ENCODE peak calls at places on chromosomes 11 and 22, in four cellular contexts. One of them, this sample, is unnamed.

GRCh38 chr11:60910281-60910687 is 3.7 kb upstream of the TMEM109 start:
- DNase-seq in thoracic aorta: no peak
- DNase-seq in dorsolateral prefrontal cortex: no peak
- DNase-seq in fibroblast of mammary gland: no peak
- DNase-seq in this sample: no peak

GRCh38 chr22:48944433-48944755 is 883.3 kb downstream of the BRD1 start:
- DNase-seq in fibroblast of mammary gland: no peak
- DNase-seq in dorsolateral prefrontal cortex: no peak
- DNase-seq in thoracic aorta: no peak
- DNase-seq in this sample: no peak

GRCh38 chr11:20161230-20161918 is 1.1 kb upstream of the DBX1 start:
- DNase-seq in thoracic aorta: no peak
- DNase-seq in dorsolateral prefrontal cortex: no peak
- DNase-seq in fibroblast of mammary gland: no peak
- DNase-seq in this sample: peak; percentile 6

GRCh38 chr11:75432911-75433321 is at the start of gene KLHL35:
- DNase-seq in fibroblast of mammary gland: no peak
- DNase-seq in dorsolateral prefrontal cortex: no peak
- DNase-seq in thoracic aorta: no peak
- DNase-seq in this sample: no peak

GRCh38 chr22:45999379-45999971 is 22.5 kb upstream of the WNT7B start:
- DNase-seq in fibroblast of mammary gland: no peak
- DNase-seq in thoracic aorta: no peak
- DNase-seq in dorsolateral prefrontal cortex: no peak
- DNase-seq in this sample: no peak

GRCh38 chr11:72712168-72712721 is 38.0 kb upstream of the PDE2A start:
- DNase-seq in dorsolateral prefrontal cortex: peak; percentile 63
- DNase-seq in fibroblast of mammary gland: peak; percentile 12
- DNase-seq in thoracic aorta: no peak
- DNase-seq in this sample: peak; percentile 36

GRCh38 chr11:94049351-94049750 is 28.2 kb downstream of the HEPHL1 start:
- DNase-seq in dorsolateral prefrontal cortex: no peak
- DNase-seq in fibroblast of mammary gland: no peak
- DNase-seq in thoracic aorta: no peak
- DNase-seq in this sample: no peak

GRCh38 chr11:898160-898517 is 12.5 kb downstream of the CHID1 start:
- DNase-seq in fibroblast of mammary gland: peak; percentile 16
- DNase-seq in thoracic aorta: no peak
- DNase-seq in dorsolateral prefrontal cortex: no peak
- DNase-seq in this sample: peak; percentile 56

GRCh38 chr11:62186195-62186594 is 3.8 kb upstream of the SCGB1D1 start:
- DNase-seq in thoracic aorta: no peak
- DNase-seq in fibroblast of mammary gland: no peak
- DNase-seq in dorsolateral prefrontal cortex: no peak
- DNase-seq in this sample: no peak

GRCh38 chr11:11626128-11626527 is 4.3 kb upstream of the GALNT18 start:
- DNase-seq in fibroblast of mammary gland: no peak
- DNase-seq in thoracic aorta: no peak
- DNase-seq in dorsolateral prefrontal cortex: no peak
- DNase-seq in this sample: no peak

GRCh38 chr11:74373382-74373781 is 24.9 kb downstream of the PGM2L1 start:
- DNase-seq in dorsolateral prefrontal cortex: no peak
- DNase-seq in thoracic aorta: no peak
- DNase-seq in fibroblast of mammary gland: no peak
- DNase-seq in this sample: peak; percentile 58

GRCh38 chr11:45997599-45997998 is 75.1 kb downstream of the LARGE2 start:
- DNase-seq in thoracic aorta: no peak
- DNase-seq in dorsolateral prefrontal cortex: no peak
- DNase-seq in fibroblast of mammary gland: no peak
- DNase-seq in this sample: no peak

GRCh38 chr22:36332623-36333331 is 55.0 kb downstream of the MYH9 start:
- DNase-seq in thoracic aorta: no peak
- DNase-seq in dorsolateral prefrontal cortex: no peak
- DNase-seq in fibroblast of mammary gland: peak; percentile 91
- DNase-seq in this sample: peak; percentile 80

GRCh38 chr22:38567531-38568245 is 2.3 kb downstream of the DMC1 start:
- DNase-seq in fibroblast of mammary gland: no peak
- DNase-seq in thoracic aorta: no peak
- DNase-seq in dorsolateral prefrontal cortex: no peak
- DNase-seq in this sample: no peak

GRCh38 chr11:125376856-125377255 is 119.2 kb downstream of the FEZ1 start:
- DNase-seq in fibroblast of mammary gland: peak; percentile 17
- DNase-seq in dorsolateral prefrontal cortex: no peak
- DNase-seq in thoracic aorta: no peak
- DNase-seq in this sample: no peak

GRCh38 chr11:125535585-125535984 is 33.7 kb upstream of the EI24 start:
- DNase-seq in thoracic aorta: no peak
- DNase-seq in dorsolateral prefrontal cortex: no peak
- DNase-seq in fibroblast of mammary gland: no peak
- DNase-seq in this sample: no peak

GRCh38 chr11:114953039-114953438 is 274.7 kb downstream of the NXPE2 start:
- DNase-seq in dorsolateral prefrontal cortex: no peak
- DNase-seq in thoracic aorta: no peak
- DNase-seq in fibroblast of mammary gland: no peak
- DNase-seq in this sample: no peak
- TF ChIP-seq CTCF in dorsolateral prefrontal cortex: no peak
- TF ChIP-seq CTCF in thoracic aorta: no peak
- TF ChIP-seq CTCF in fibroblast of mammary gland: no peak
- TF ChIP-seq CTCF in this sample: no peak

DNA sequence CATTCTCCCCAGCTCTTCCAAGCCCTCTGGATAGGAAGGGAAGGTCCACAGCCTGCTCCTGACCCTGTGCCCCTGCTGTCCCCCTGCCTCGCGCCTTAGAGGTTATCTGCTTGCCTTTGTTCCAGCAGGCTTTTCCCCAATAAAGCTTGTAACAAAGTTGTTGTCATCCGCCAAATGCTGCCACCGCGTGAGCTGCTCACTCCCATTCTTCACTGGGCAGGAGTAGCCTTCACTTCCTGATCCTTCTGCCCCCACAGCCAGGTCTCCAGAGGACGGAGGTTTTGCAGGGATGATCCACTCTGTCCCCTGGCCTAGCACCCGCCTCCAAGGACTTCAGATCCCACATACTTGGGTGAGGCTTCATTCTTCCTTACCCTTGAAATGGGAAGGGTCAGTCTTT is 94.0 kb upstream of the RASSF10 start:
- DNase-seq in dorsolateral prefrontal cortex: no peak
- DNase-seq in fibroblast of mammary gland: no peak
- DNase-seq in thoracic aorta: no peak
- DNase-seq in this sample: no peak
- H3K4me3 ChIP-seq in dorsolateral prefrontal cortex: no peak overlapping the region
- H3K4me3 ChIP-seq in fibroblast of mammary gland: no peak overlapping the region
- H3K4me3 ChIP-seq in thoracic aorta: no peak overlapping the region
- H3K4me3 ChIP-seq in this sample: no peak overlapping the region

GRCh38 chr11:18536195-18536594 is 9.5 kb upstream of the TSG101 start:
- DNase-seq in dorsolateral prefrontal cortex: no peak
- DNase-seq in thoracic aorta: no peak
- DNase-seq in fibroblast of mammary gland: no peak
- DNase-seq in this sample: no peak

GRCh38 chr11:18540207-18541009 is 13.7 kb upstream of the TSG101 start:
- DNase-seq in thoracic aorta: no peak
- DNase-seq in fibroblast of mammary gland: peak; percentile 35
- DNase-seq in dorsolateral prefrontal cortex: no peak
- DNase-seq in this sample: peak; percentile 58
- TF ChIP-seq CTCF in thoracic aorta: no peak
- TF ChIP-seq CTCF in fibroblast of mammary gland: peak; percentile 41
- TF ChIP-seq CTCF in dorsolateral prefrontal cortex: peak; percentile 48
- TF ChIP-seq CTCF in this sample: peak; percentile 59

GRCh38 chr22:20792221-20792965 is 18.5 kb downstream of the SERPIND1 start:
- DNase-seq in thoracic aorta: no peak
- DNase-seq in dorsolateral prefrontal cortex: no peak
- DNase-seq in fibroblast of mammary gland: no peak
- DNase-seq in this sample: no peak

GRCh38 chr22:20795014-20795413 is 21.1 kb downstream of the SERPIND1 start:
- DNase-seq in thoracic aorta: no peak
- DNase-seq in dorsolateral prefrontal cortex: no peak
- DNase-seq in fibroblast of mammary gland: no peak
- DNase-seq in this sample: no peak

GRCh38 chr22:20792966-20793332 is 19.0 kb downstream of the SERPIND1 start:
- DNase-seq in dorsolateral prefrontal cortex: no peak
- DNase-seq in fibroblast of mammary gland: no peak
- DNase-seq in thoracic aorta: no peak
- DNase-seq in this sample: no peak

GRCh38 chr22:20793386-20794131 is 19.6 kb downstream of the SERPIND1 start:
- DNase-seq in thoracic aorta: no peak
- DNase-seq in fibroblast of mammary gland: no peak
- DNase-seq in dorsolateral prefrontal cortex: no peak
- DNase-seq in this sample: no peak

GRCh38 chr22:20794132-20794990 is 20.4 kb downstream of the SERPIND1 start:
- DNase-seq in dorsolateral prefrontal cortex: no peak
- DNase-seq in fibroblast of mammary gland: no peak
- DNase-seq in thoracic aorta: no peak
- DNase-seq in this sample: no peak
- H3K4me3 ChIP-seq in dorsolateral prefrontal cortex: no peak overlapping the region
- H3K4me3 ChIP-seq in fibroblast of mammary gland: no peak overlapping the region
- H3K4me3 ChIP-seq in thoracic aorta: no peak overlapping the region
- H3K4me3 ChIP-seq in this sample: no peak overlapping the region

DNA sequence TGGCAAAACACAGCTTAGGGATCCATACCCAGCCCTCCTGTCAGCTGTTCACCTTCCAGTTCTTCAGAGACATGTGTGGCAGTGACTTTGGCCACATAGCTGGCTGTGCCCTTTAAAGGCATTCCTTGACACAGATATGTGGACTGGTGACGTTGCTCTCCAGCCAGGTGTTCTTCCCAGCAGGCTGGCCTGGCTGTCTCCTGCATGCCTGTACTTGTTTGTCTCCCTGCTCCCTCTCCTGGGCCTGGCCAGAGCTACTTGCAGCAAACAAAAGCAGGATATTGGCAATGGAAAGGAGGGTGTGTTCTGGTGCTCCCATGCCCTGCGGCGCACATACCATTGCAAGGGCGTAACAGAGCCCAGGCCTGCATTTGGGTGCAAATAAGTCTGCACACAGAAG is 38.3 kb downstream of the PIK3IP1 start:
- DNase-seq in thoracic aorta: no peak
- DNase-seq in dorsolateral prefrontal cortex: no peak
- DNase-seq in fibroblast of mammary gland: no peak
- DNase-seq in this sample: no peak
- TF ChIP-seq CTCF in thoracic aorta: no peak
- TF ChIP-seq CTCF in dorsolateral prefrontal cortex: no peak
- TF ChIP-seq CTCF in fibroblast of mammary gland: no peak
- TF ChIP-seq CTCF in this sample: no peak

DNA sequence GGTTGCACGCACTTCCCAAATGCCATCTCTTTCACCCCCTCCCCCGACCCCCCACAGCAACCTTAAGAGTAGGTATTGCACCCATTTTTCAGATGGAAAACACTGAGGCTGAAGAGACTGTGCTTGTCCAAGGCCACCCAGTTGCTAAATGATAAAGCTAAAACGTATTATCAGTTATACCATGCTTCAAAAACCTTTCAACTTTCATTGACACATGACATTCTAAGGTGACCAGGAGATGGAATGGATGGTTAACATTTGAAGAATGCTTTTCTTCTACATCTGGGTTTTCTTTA is 4.0 kb downstream of the TIMP3 start:
- DNase-seq in thoracic aorta: no peak
- DNase-seq in fibroblast of mammary gland: no peak
- DNase-seq in dorsolateral prefrontal cortex: no peak
- DNase-seq in this sample: no peak
- H3K4me3 ChIP-seq in thoracic aorta: peak overlapping the region; percentile 77
- H3K4me3 ChIP-seq in fibroblast of mammary gland: no peak overlapping the region
- H3K4me3 ChIP-seq in dorsolateral prefrontal cortex: no peak overlapping the region
- H3K4me3 ChIP-seq in this sample: no peak overlapping the region

This sample was measured in choroid plexus epithelial cell.